ENCODE peak calls at places on chromosome 7, in nine cellular contexts. B, P, H, M, W, I, Q, D and O are unnamed samples.

GRCh38 chr7:44638611-44639557 is 32.5 kb downstream of the OGDH start:
- DNase-seq in H (peak), M (peak), I (peak), Q (no peak), W (peak), B (peak), P (peak), D (peak), O (peak)

GRCh38 chr7:36115448-36116321 is 37.4 kb upstream of the EEPD1 start:
- DNase-seq in M (peak), W (peak), Q (peak), H (peak), D (peak), P (peak), I (peak), B (peak), O (no peak)

GRCh38 chr7:44167920-44168319 is 21.3 kb downstream of the GCK start:
- DNase-seq in W (no peak), M (no peak), P (no peak), Q (no peak), I (no peak), D (no peak), B (no peak), H (no peak), O (no peak)

GRCh38 chr7:84336303-84336702 is 141.7 kb upstream of the SEMA3A start:
- DNase-seq in B (no peak), D (no peak), P (no peak), H (no peak), Q (peak), M (no peak), W (no peak), I (peak), O (peak)

GRCh38 chr7:158865462-158865922 is 9.1 kb downstream of the DYNC2I1 start:
- DNase-seq in H (no peak), Q (no peak), B (peak), M (no peak), P (no peak), W (peak), I (no peak), D (no peak), O (no peak)

GRCh38 chr7:84236398-84236797 is 41.8 kb upstream of the SEMA3A start:
- DNase-seq in D (no peak), H (no peak), I (peak), Q (no peak), M (no peak), B (no peak), P (no peak), W (peak), O (no peak)

GRCh38 chr7:129798616-129799349 is 154.0 kb downstream of the UBE2H start:
- DNase-seq in M (no peak), P (no peak), I (no peak), Q (no peak), H (no peak), W (no peak), D (no peak), B (no peak), O (no peak)

GRCh38 chr7:29840701-29841100 is 34.4 kb downstream of the WIPF3 start:
- DNase-seq in W (no peak), M (no peak), B (no peak), P (no peak), I (no peak), Q (no peak), H (no peak), D (no peak), O (peak)

GRCh38 chr7:110397927-110398660 is 692.8 kb upstream of the LRRN3 start:
- DNase-seq in M (no peak), B (no peak), I (no peak), Q (no peak), D (no peak), P (no peak), W (no peak), H (no peak), O (peak)